ENCODE peak calls at places on chromosomes 16 and 17, in four cellular contexts. E, M, A and Y are unnamed samples.

GRCh38 chr17:77546772-77547201 is 406.0 kb downstream of the SEC14L1 start:
- DNase-seq in A (no peak), M (peak; percentile 88), E (no peak), Y (peak; percentile 86)

GRCh38 chr16:29977063-29977462 is 3.4 kb downstream of the TAOK2 start:
- DNase-seq in M (no peak), A (no peak), E (no peak), Y (no peak)

GRCh38 chr17:70621593-70621992 is 452.3 kb downstream of the KCNJ2 start:
- DNase-seq in A (no peak), M (no peak), E (no peak), Y (no peak)

GRCh38 chr16:79036541-79036940 is 564.0 kb downstream of the MAF start:
- DNase-seq in E (no peak), A (no peak), M (no peak), Y (no peak)

GRCh38 chr17:792277-792676 is 10.1 kb downstream of the MRM3 start:
- DNase-seq in M (no peak), A (peak; percentile 51), E (no peak), Y (no peak)

GRCh38 chr16:678209-678857 is 1.9 kb upstream of the STUB1 start:
- DNase-seq in M (no peak), A (no peak), E (no peak), Y (no peak)

GRCh38 chr17:36524428-36524876 is 10.2 kb downstream of the MYO19 start:
- DNase-seq in A (no peak), M (no peak), E (no peak), Y (no peak)

GRCh38 chr16:78175287-78175686 is 75.8 kb downstream of the WWOX start:
- DNase-seq in E (no peak), A (no peak), M (no peak), Y (no peak)

GRCh38 chr16:55494994-55495421 is 13.9 kb upstream of the LPCAT2 start:
- DNase-seq in E (no peak), A (peak; percentile 62), M (peak; percentile 29), Y (no peak)

GRCh38 chr16:7512503-7512902 is 179.9 kb downstream of the RBFOX1 start:
- DNase-seq in E (no peak), A (no peak), M (no peak), Y (no peak)

GRCh38 chr17:32503251-32504165 is 16.7 kb downstream of the CDK5R1 start:
- DNase-seq in E (peak; percentile 97), M (no peak), A (no peak), Y (peak; percentile 29)

GRCh38 chr17:7841309-7841621 is 7.2 kb downstream of the KDM6B start:
- DNase-seq in E (no peak), A (no peak), M (no peak), Y (peak; percentile 74)

GRCh38 chr17:80381416-80381923 is 33.5 kb upstream of the ENDOV start:
- DNase-seq in E (no peak), M (no peak), A (no peak), Y (no peak)

GRCh38 chr16:81066700-81067099 is 10.3 kb downstream of the C16orf46 start:
- DNase-seq in E (no peak), A (no peak), M (no peak), Y (no peak)

GRCh38 chr17:32253117-32253611 is 12.5 kb upstream of the RHBDL3 start:
- DNase-seq in M (peak; percentile 92), A (peak; percentile 84), E (peak; percentile 77), Y (peak; percentile 91)

GRCh38 chr16:29763326-29763725 is 14.7 kb upstream of the ZG16 start:
- DNase-seq in M (no peak), A (no peak), E (no peak), Y (no peak)

GRCh38 chr17:41654134-41654907 is 29.9 kb upstream of the KRT17 start:
- DNase-seq in M (no peak), E (no peak), A (peak; percentile 79), Y (peak; percentile 59)

GRCh38 chr16:85187002-85187401 is 74.7 kb upstream of the CIBAR2 start:
- DNase-seq in M (no peak), E (no peak), A (no peak), Y (peak; percentile 83)

GRCh38 chr17:45324336-45324735 is 7.5 kb upstream of the MAP3K14 start:
- DNase-seq in E (no peak), A (no peak), M (no peak), Y (no peak)

GRCh38 chr16:77306050-77306616 is 106.9 kb downstream of the SYCE1L start:
- DNase-seq in A (no peak), E (no peak), M (no peak), Y (no peak)

GRCh38 chr16:65123846-65124513 is 2.1 kb upstream of the CDH11 start:
- DNase-seq in E (peak; percentile 8), A (no peak), M (no peak), Y (no peak)